ENCODE peak calls at places on chromosomes 1 and 21, in ten cellular contexts. J, M, P, D, H, L, E, X, T and G are unnamed samples. For H3K9me3, the result is how much of the 10 kb centered on the place peaks cover.

GRCh38 chr1:200849430-200849829 is 23.4 kb upstream of the GPR25 start:
- DNase-seq in M (no peak), P (no peak), E (no peak), T (no peak), D (no peak), J (no peak), X (no peak), L (no peak), H (no peak), G (no peak)

GRCh38 chr21:29362758-29363157 is 64.0 kb downstream of the BACH1 start:
- DNase-seq in J (no peak), T (no peak), L (no peak), M (no peak), E (no peak), P (no peak), X (no peak), D (no peak), H (no peak), G (no peak)

GRCh38 chr1:85146972-85147359 is 53.9 kb downstream of the SYDE2 start:
- DNase-seq in D (no peak), T (no peak), L (no peak), P (no peak), M (no peak), H (no peak), X (no peak), E (no peak), J (no peak), G (no peak)

GRCh38 chr1:48744032-48744431 is 32.7 kb downstream of the BEND5 start:
- DNase-seq in H (no peak), X (no peak), D (no peak), L (no peak), E (no peak), J (no peak), T (no peak), P (no peak), M (no peak), G (no peak)

GRCh38 chr1:58465825-58466617 is 80.5 kb downstream of the OMA1 start:
- DNase-seq in H (no peak), J (no peak), X (no peak), D (no peak), L (no peak), P (no peak), E (no peak), T (no peak), M (no peak), G (no peak)

GRCh38 chr21:43644609-43645008 is 14.7 kb downstream of the HSF2BP start:
- DNase-seq in X (no peak), L (peak), H (no peak), P (no peak), E (peak), J (no peak), T (no peak), D (no peak), M (no peak), G (peak)

GRCh38 chr1:15337656-15338402 is 71.9 kb upstream of the EFHD2 start:
- DNase-seq in H (no peak), L (no peak), M (no peak), E (peak), T (no peak), D (peak), J (no peak), P (no peak), X (no peak), G (peak)

GRCh38 chr1:36472656-36473055 is 8.5 kb upstream of the MRPS15 start:
- DNase-seq in P (no peak), E (no peak), H (no peak), M (no peak), T (no peak), X (no peak), J (no peak), L (no peak), D (no peak), G (no peak)

GRCh38 chr1:37999434-38000232 is 5.7 kb downstream of the FHL3 start:
- DNase-seq in L (peak), M (no peak), T (peak), H (peak), X (peak), D (peak), P (peak), E (peak), J (no peak), G (peak)

GRCh38 chr21:27555996-27556395 is 589.1 kb upstream of the ADAMTS5 start:
- DNase-seq in L (no peak), P (no peak), X (no peak), T (no peak), H (no peak), D (no peak), E (no peak), M (no peak), J (no peak), G (no peak)

GRCh38 chr1:19765623-19766022 is 34.1 kb downstream of the TMCO4 start:
- DNase-seq in H (no peak), L (no peak), D (no peak), J (no peak), P (no peak), E (peak), M (peak), X (no peak), T (peak), G (peak)

GRCh38 chr1:212609701-212610574 is 1.4 kb downstream of the ATF3 start:
- DNase-seq in E (no peak), T (no peak), H (no peak), X (no peak), L (no peak), P (no peak), D (no peak), M (no peak), J (no peak), G (no peak)

GRCh38 chr1:217274927-217275616 is 355.8 kb downstream of the GPATCH2 start:
- DNase-seq in M (peak), H (no peak), D (no peak), P (no peak), X (no peak), T (no peak), L (no peak), E (no peak), J (no peak), G (no peak)

GRCh38 chr1:198531891-198532290 is 8.6 kb downstream of the ATP6V1G3 start:
- DNase-seq in L (no peak), D (no peak), T (no peak), E (no peak), P (no peak), X (no peak), J (no peak), H (no peak), M (no peak), G (no peak)

GRCh38 chr1:8285103-8285502 is 32.8 kb upstream of the SLC45A1 start:
- DNase-seq in L (no peak), T (peak), E (no peak), P (no peak), D (no peak), X (no peak), H (no peak), J (no peak), M (no peak), G (no peak)

GRCh38 chr1:168453056-168453455 is 90.7 kb downstream of the XCL2 start:
- DNase-seq in P (no peak), X (no peak), H (no peak), M (no peak), L (no peak), D (no peak), T (no peak), J (no peak), E (no peak), G (no peak)

GRCh38 chr1:10685851-10686403 is 110.5 kb downstream of the CASZ1 start:
- DNase-seq in J (no peak), T (peak), E (no peak), X (no peak), P (peak), H (no peak), L (no peak), D (no peak), M (no peak), G (no peak)

GRCh38 chr1:217191441-217191840 is 439.4 kb downstream of the GPATCH2 start:
- DNase-seq in P (no peak), T (peak), J (no peak), E (no peak), D (no peak), L (no peak), M (no peak), H (no peak), X (no peak), G (no peak)

GRCh38 chr1:5908461-5909375 is 83.5 kb downstream of the NPHP4 start:
- DNase-seq in P (no peak), H (no peak), D (no peak), E (no peak), J (no peak), T (no peak), L (no peak), M (no peak), X (no peak), G (no peak)

GRCh38 chr1:206792939-206793607 is 20.8 kb upstream of the IL10 start:
- DNase-seq in L (no peak), X (no peak), E (no peak), M (no peak), P (no peak), J (no peak), D (no peak), H (no peak), T (no peak), G (no peak)

GRCh38 chr1:18602533-18603211 is 28.0 kb upstream of the PAX7 start:
- DNase-seq in T (no peak), D (no peak), H (no peak), M (no peak), E (no peak), L (no peak), P (no peak), X (no peak), J (no peak), G (no peak)

GRCh38 chr1:192225713-192226112 is 67.5 kb downstream of the RGS18 start:
- DNase-seq in T (no peak), E (no peak), D (no peak), M (peak), P (no peak), J (no peak), H (no peak), X (no peak), L (no peak), G (no peak)

GRCh38 chr1:90504509-90504908 is 212.6 kb downstream of the BARHL2 start:
- DNase-seq in T (no peak), L (no peak), H (no peak), J (no peak), X (no peak), M (no peak), D (no peak), E (no peak), P (no peak), G (no peak)

GRCh38 chr1:119225831-119226230 is 85.4 kb upstream of the WARS2 start:
- DNase-seq in D (no peak), L (no peak), J (no peak), X (no peak), M (no peak), T (no peak), E (no peak), H (no peak), P (no peak), G (no peak)

GRCh38 chr1:79554620-79555160 is 548.2 kb upstream of the ADGRL4 start:
- DNase-seq in J (no peak), D (no peak), M (no peak), X (no peak), P (no peak), E (no peak), H (no peak), T (no peak), L (no peak), G (no peak)

GRCh38 chr1:39141925-39142324 is 62.6 kb upstream of the MACF1 start:
- DNase-seq in E (no peak), M (peak), P (no peak), H (no peak), D (no peak), X (peak), T (no peak), L (no peak), J (no peak), G (no peak)

GRCh38 chr1:95126366-95126765 is 9.2 kb downstream of the TLCD4 start:
- DNase-seq in E (no peak), H (no peak), M (no peak), T (no peak), J (no peak), L (no peak), P (no peak), X (no peak), D (no peak), G (no peak)

DNA sequence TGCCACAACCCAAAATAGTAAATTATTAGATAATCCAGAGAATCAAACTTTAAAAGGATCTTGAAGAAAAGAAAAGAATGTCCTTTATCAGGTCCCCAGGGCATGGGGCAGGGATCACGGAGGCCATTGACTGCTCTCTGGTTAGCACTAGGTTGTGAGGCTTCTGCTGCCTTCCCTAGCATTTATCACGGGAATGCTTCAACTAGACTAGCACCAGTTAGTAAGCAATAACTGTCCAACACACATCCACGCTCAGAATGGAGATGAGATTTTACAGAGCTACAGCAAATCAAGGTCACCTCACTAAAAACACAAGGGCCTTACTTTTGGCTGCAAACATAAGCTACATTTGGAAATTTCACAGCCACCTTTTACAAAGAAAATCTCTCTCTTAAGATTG is 304.0 kb downstream of the NFIA start:
- DNase-seq in X (no peak), M (no peak), E (no peak), L (no peak), D (no peak), H (no peak), T (no peak), J (no peak), P (no peak), G (no peak)
- H3K27ac ChIP-seq in X (no peak), M (no peak), E (no peak), L (no peak), D (no peak), H (no peak), T (no peak), J (no peak), P (peak), G (no peak)

DNA sequence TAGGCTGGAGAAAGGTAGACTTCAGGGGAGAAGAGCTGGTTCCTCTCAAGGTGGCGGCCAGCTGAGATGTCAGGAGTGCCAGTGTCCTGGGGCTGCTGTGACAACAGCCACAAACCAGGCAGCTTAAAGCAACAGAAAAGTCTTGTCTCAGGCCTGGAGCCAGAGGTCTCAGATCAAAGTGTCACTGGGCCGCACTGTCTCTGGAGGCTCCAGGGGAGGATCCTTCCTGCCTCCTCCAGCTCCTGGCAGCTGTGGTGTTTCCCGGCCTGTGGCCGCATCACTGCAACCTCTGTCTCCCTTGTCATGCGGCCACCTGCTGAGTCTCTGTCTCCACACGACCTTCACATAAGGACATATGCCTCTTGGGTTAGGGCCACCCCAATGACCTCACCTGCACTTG is 24.4 kb upstream of the TSPEAR start:
- DNase-seq in H (no peak), P (no peak), T (no peak), X (no peak), M (no peak), L (no peak), E (no peak), D (no peak), J (no peak), G (no peak)
- H3K9me3 ChIP-seq in H (under half), P (under half), T (under half), X (under half), M (under half), L (under half), E (under half), D (under half), J (under half), G (under half)

DNA sequence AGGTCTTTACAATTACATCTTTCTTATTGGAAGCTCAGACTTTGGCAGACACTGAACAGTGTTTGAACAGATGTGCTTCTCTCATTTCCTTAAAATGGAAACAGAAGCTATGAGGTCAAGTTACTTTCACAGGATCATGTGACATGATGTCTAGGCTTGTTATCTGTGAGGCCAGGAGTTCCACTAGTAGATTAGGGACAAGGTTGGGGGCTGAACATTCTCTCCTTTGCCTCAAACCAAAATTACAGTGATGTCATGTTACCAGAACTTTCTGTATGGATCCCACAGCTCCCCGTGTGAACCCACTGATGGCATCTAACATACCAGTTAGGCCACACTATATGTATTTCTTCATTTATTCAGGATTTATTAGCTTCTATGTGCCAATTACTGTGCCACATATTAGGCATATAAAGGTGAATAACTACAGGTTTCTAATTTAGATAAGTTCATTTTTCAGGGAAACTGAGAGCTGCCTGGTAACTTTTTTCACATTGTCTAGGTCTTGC is 6.0 kb downstream of the DYNLT5 start:
- DNase-seq in E (no peak), L (no peak), P (no peak), M (no peak), J (no peak), T (no peak), H (no peak), D (no peak), X (no peak), G (no peak)
- H3K4me3 ChIP-seq in E (no peak), L (no peak), P (no peak), M (no peak), J (no peak), T (no peak), H (no peak), D (no peak), X (no peak), G (no peak)

GRCh38 chr1:30747028-30748008 is 10.3 kb downstream of the LAPTM5 start:
- DNase-seq in L (no peak), D (no peak), M (no peak), P (no peak), T (no peak), E (no peak), J (no peak), X (no peak), H (no peak), G (no peak)
- H3K27ac ChIP-seq in L (no peak), D (no peak), M (no peak), P (no peak), T (peak), E (no peak), J (peak), X (no peak), H (no peak), G (no peak)